ENCODE peak calls at places on chromosomes 13 and 19, in four cellular contexts. D, O, S and I are unnamed samples.

GRCh38 chr13:110211046-110211445 is 95.9 kb downstream of the COL4A1 start:
- DNase-seq in D (no peak), O (no peak), S (no peak), I (no peak)

GRCh38 chr13:20825476-20825875 is 51.7 kb upstream of the EEF1AKMT1 start:
- DNase-seq in D (no peak), O (no peak), S (no peak), I (no peak)

GRCh38 chr19:30369833-30370232 is 2.4 kb upstream of the ZNF536 start:
- DNase-seq in D (no peak), O (no peak), S (no peak), I (no peak)

GRCh38 chr13:97306646-97307045 is 84.5 kb downstream of the MBNL2 start:
- DNase-seq in D (no peak), O (no peak), S (no peak), I (no peak)

GRCh38 chr19:57829316-57829715 is 783 bp upstream of the ZNF587B start:
- DNase-seq in D (no peak), O (no peak), S (no peak), I (no peak)

GRCh38 chr19:46983097-46983496 is 36.5 kb upstream of the NPAS1 start:
- DNase-seq in D (no peak), O (no peak), S (no peak), I (no peak)

GRCh38 chr19:38670921-38671398 is 23.5 kb downstream of the ACTN4 start:
- DNase-seq in D (no peak), O (no peak), S (no peak), I (no peak)

GRCh38 chr13:61695147-61695546 is 279.5 kb upstream of the PCDH20 start:
- DNase-seq in D (no peak), O (no peak), S (no peak), I (no peak)

GRCh38 chr19:34962281-34962944 is 1.6 kb downstream of the ZNF792 start:
- DNase-seq in D (no peak), O (no peak), S (peak; percentile 40), I (no peak)

GRCh38 chr19:49559443-49559842 is 20.9 kb downstream of the NOSIP start:
- DNase-seq in D (no peak), O (no peak), S (no peak), I (no peak)

GRCh38 chr19:19514215-19514633 is 1.1 kb downstream of the TSSK6 start:
- DNase-seq in D (no peak), O (peak; percentile 80), S (peak; percentile 85), I (no peak)

GRCh38 chr13:47426126-47426849 is 529.4 kb upstream of the HTR2A start:
- DNase-seq in D (no peak), O (no peak), S (peak; percentile 27), I (no peak)

GRCh38 chr19:5090780-5091575 is 122.1 kb downstream of the KDM4B start:
- DNase-seq in D (no peak), O (peak; percentile 79), S (peak; percentile 49), I (no peak)

GRCh38 chr13:21884299-21884878 is 213.5 kb downstream of the FGF9 start:
- DNase-seq in D (no peak), O (no peak), S (no peak), I (no peak)

GRCh38 chr19:42412661-42413076 is 14.5 kb downstream of the LIPE start:
- DNase-seq in D (no peak), O (no peak), S (no peak), I (no peak)

GRCh38 chr13:56528040-56528760 is 612.5 kb upstream of the PRR20A start:
- DNase-seq in D (no peak), O (no peak), S (no peak), I (no peak)

GRCh38 chr19:2428027-2428690 is 773 bp upstream of the TIMM13 start:
- DNase-seq in D (peak; percentile 35), O (peak; percentile 60), S (no peak), I (no peak)

GRCh38 chr13:80006940-80007339 is 334.0 kb downstream of the SPRY2 start:
- DNase-seq in D (no peak), O (no peak), S (no peak), I (no peak)
- H3K4me3 ChIP-seq in D (no peak overlapping the region), O (no peak overlapping the region), S (no peak overlapping the region), I (no peak overlapping the region)

DNA sequence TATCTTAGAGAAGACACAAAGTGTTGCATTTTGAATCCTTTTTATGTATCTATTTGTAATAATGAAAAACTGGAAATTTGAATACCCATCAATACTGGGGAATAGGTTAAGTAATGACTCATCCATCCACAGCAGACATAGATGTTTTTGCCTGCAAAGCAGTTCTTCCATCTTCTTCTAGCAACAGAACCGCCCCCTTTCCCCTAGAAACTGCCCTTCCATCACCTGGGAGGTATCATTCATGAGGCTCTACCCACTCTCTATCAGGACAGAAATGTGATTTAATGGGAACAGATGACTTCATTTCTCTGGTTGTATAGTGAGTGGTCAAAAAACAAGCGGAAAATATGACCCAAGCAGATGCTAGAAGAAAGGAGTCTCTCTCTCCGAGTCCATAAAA is 532.9 kb downstream of the UQCRFS1 start:
- DNase-seq in D (no peak), O (no peak), S (no peak), I (no peak)
- TF ChIP-seq CTCF in D (no peak), O (no peak), S (no peak), I (no peak)

GRCh38 chr13:113002891-113003290 is 33.9 kb downstream of the MCF2L start:
- DNase-seq in D (no peak), O (no peak), S (no peak), I (no peak)

GRCh38 chr13:113004126-113004525 is 35.1 kb downstream of the MCF2L start:
- DNase-seq in D (no peak), O (no peak), S (no peak), I (no peak)

GRCh38 chr13:113001251-113002140 is 32.5 kb downstream of the MCF2L start:
- DNase-seq in D (no peak), O (no peak), S (no peak), I (no peak)

GRCh38 chr13:113000575-113000974 is 31.6 kb downstream of the MCF2L start:
- DNase-seq in D (no peak), O (no peak), S (no peak), I (no peak)

DNA sequence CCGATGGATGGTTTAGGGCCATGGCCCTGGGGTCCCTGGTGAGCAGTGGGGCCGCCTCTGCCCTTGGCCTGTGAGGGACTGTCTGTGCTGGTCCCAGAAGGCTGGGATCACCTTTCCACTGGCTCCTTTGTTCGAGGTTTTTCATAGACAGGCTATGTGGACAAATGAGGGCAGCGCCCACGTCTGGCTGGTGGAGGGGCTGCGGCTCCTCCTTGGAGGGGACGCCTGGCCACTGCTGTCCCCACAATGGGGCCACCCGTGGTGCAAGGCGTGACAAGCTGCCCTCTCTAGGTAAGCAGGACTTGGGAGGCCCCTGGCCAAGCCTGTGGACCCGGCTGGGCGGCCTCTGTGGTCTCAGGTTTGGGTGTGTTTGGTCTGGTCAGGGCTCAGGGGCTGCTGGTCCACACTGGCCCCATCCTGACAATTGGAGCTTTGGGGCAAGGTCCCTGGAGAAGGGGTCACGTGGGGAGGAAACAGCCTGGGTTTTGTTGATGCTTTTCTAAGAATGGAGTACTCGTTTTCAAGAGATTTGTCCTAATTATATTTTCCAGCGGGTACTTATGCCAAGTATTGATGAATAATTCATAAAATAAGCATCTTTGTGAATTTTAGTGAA is 33.3 kb downstream of the MCF2L start:
- DNase-seq in D (no peak), O (no peak), S (no peak), I (no peak)
- H3K4me3 ChIP-seq in D (no peak overlapping the region), O (no peak overlapping the region), S (peak overlapping the region; percentile 46), I (no peak overlapping the region)

DNA sequence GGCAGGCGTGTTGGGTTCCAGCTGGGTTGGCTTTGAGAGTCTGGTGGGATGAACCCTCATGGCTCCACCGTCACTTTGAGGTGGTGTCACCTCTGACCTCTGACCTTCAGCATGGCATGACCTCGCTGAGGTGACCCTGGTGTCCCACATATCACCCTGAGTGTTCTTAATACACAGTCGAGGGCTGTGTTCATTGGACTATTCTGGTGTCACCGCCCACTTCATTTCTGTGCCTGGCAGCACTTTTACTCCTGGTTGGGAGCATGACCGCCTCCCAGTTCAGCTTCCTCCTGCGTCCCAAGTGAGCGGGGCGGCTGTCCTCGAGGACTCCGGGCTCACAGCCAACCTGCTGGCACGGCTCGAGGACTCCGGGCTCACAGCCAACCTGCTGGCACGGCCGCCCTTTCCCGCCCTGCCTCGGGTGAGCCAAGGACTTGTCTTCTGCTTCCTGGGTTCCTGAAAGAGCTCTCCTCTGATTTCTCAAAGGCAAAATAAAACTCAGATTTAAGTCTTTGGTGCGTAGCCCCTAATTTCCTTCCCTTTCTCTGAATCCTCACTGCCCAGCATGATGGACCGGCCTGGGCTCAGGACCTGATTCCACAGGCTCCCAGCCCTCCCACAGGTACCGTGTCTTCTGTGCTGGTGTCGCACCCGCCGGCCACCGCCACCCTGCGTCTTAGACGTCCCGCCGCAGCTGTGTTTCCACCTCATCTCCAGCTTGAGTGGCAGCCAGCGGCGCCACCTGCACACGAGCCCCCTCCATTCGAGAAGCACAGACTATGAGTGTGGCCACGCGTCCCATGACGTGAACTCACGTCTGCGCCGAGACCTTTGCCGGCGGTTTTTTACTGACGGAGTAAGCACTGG is 10.4 kb downstream of the ATP4B start:
- DNase-seq in D (no peak), O (peak; percentile 80), S (peak; percentile 86), I (no peak)
- TF ChIP-seq CTCF in D (no peak), O (no peak), S (no peak), I (no peak)

GRCh38 chr19:36775768-36776167 is 3.2 kb upstream of the ZNF850 start:
- DNase-seq in D (no peak), O (peak; percentile 50), S (peak; percentile 50), I (no peak)
- H3K4me3 ChIP-seq in D (no peak overlapping the region), O (no peak overlapping the region), S (peak overlapping the region; percentile 39), I (no peak overlapping the region)

DNA sequence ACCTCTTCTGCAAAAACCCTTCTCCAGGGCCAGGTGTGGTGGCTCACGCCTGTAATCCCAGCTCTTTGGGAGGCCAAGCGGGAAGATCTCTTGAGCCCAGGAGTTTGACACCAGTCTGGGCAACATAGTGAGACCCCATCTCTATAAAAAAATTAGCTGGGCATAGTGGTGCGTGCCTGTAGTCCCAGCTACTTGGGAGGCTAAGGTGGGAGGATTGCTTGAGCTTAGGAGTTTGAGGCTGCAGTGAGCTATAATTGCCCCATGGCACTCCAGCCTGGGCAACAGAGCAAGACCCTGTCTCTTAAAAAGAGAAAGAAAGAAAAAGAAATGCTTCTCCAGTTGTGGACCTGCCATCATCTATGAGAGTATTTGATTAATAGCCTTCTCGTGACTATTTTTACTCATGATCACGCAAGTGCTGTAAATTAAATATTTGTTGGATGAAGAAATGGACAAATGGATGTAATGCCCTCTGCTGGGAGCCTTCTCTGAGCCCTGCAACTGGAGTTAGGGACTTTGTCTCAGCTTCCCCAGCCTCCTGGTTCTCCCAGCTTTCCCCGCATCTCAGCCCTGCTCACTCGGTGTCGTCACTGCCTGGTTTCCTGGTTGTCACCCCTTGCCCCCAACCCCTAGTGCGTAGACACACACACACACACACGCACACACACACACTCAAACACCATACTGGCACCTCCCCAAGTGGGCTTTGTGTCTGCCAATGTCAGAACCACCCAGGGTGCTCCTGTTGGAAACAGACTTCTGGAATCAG is 12.2 kb downstream of the WIZ start:
- DNase-seq in D (no peak), O (no peak), S (no peak), I (no peak)
- TF ChIP-seq CTCF in D (no peak), O (no peak), S (no peak), I (no peak)

DNA sequence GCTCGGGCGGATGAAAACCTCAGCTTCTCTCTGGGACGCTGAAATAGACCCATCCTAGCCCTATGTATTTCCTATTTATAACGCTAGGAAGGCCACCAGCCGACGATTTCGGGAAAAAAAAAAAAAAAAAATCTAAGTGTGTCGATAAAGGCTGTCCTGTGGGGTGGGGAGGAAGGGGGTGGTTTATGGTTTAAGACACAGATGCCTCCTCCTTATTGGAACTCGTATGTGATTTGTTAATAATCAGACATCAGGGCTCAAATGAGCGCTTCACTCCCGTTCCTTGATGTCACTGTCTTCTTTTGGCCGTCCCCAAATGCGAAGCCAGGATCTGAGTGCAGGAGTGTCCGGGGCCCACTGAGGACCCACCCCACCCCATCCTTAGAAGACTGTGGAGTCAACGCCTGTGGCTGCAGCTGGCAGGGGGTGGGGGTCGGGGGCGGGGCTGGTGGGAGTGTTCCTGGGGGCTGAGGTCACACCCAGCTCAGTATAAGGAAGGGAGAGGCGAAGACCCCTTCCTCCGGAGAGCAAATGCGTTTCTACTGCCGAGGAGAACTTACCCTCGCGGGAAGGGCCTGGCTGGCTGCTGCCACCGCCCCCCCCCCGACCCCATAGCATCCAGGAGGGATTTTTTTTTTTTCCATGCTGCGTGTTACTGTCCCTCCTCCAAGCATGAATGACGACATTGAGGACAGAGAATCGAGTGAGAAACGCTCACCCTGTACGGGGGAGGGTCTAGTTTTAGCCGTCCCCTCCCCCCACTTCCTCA is 971 bp downstream of the ATCAY start:
- DNase-seq in D (no peak), O (no peak), S (no peak), I (no peak)
- H3K4me3 ChIP-seq in D (no peak overlapping the region), O (no peak overlapping the region), S (no peak overlapping the region), I (no peak overlapping the region)